ENCODE peak calls at places on chromosome 7, in five cellular contexts. B is T-helper 2 cell, F is upper lobe of right lung, Z is KG1, R is H54. W is an unnamed sample.

GRCh38 chr7:157709531-157710251 is 372.9 kb downstream of the DNAJB6 start:
- DNase-seq in F (peak), Z (no peak), B (no peak), R (no peak), W (no peak)

GRCh38 chr7:117399820-117400422 is 27.4 kb downstream of the ASZ1 start:
- DNase-seq in Z (no peak), F (no peak), R (no peak), B (no peak), W (peak)

GRCh38 chr7:116689787-116690186 is 17.8 kb downstream of the MET start:
- DNase-seq in F (peak), R (no peak), B (no peak), Z (no peak), W (no peak)

GRCh38 chr7:73626814-73627213 is 2.5 kb upstream of the MLXIPL start:
- DNase-seq in R (no peak), F (no peak), Z (no peak), B (no peak), W (peak)

GRCh38 chr7:99997545-99998137 is 17.8 kb upstream of the ZKSCAN1 start:
- DNase-seq in F (peak), R (no peak), B (peak), Z (no peak), W (no peak)

GRCh38 chr7:1246871-1247526 is 14.3 kb downstream of the UNCX start:
- DNase-seq in R (no peak), F (no peak), Z (no peak), B (no peak), W (no peak)

GRCh38 chr7:155203882-155204691 is 93.6 kb upstream of the INSIG1 start:
- DNase-seq in R (no peak), F (no peak), B (no peak), Z (no peak), W (no peak)

GRCh38 chr7:104627516-104627915 is 299.1 kb downstream of the LHFPL3 start:
- DNase-seq in B (no peak), R (no peak), F (no peak), Z (no peak), W (peak)

GRCh38 chr7:87058739-87059524 is 522 bp downstream of the ELAPOR2 start:
- DNase-seq in Z (no peak), F (peak), B (peak), R (no peak), W (peak)

GRCh38 chr7:133230591-133231194 is 22.2 kb upstream of the EXOC4 start:
- DNase-seq in F (no peak), R (peak), B (peak), Z (peak), W (peak)

GRCh38 chr7:127635659-127636285 is 16.2 kb upstream of the SND1 start:
- DNase-seq in R (no peak), B (no peak), F (no peak), Z (no peak), W (no peak)

GRCh38 chr7:12643001-12643400 is 44.4 kb upstream of the ARL4A start:
- DNase-seq in B (no peak), Z (no peak), F (no peak), R (no peak), W (no peak)

GRCh38 chr7:28840515-28841125 is 117.5 kb downstream of the TRIL start:
- DNase-seq in F (no peak), B (no peak), R (no peak), Z (no peak), W (peak)

GRCh38 chr7:67937717-67938191 is 941.1 kb downstream of the TYW1 start:
- DNase-seq in B (no peak), F (no peak), Z (no peak), R (peak), W (no peak)

GRCh38 chr7:134452419-134452827 is 6.5 kb downstream of the AKR1B1 start:
- DNase-seq in Z (no peak), R (no peak), F (no peak), B (no peak), W (peak)

GRCh38 chr7:151687523-151688235 is 168.0 kb upstream of the RHEB start:
- DNase-seq in Z (no peak), R (peak), B (no peak), F (peak), W (peak)

GRCh38 chr7:130129099-130129498 is 58.8 kb downstream of the KLHDC10 start:
- DNase-seq in B (no peak), R (no peak), F (no peak), Z (no peak), W (no peak)

GRCh38 chr7:158026636-158027265 is 560.9 kb downstream of the PTPRN2 start:
- DNase-seq in Z (no peak), F (peak), R (no peak), B (no peak), W (no peak)

GRCh38 chr7:6423942-6424701 is 23.6 kb downstream of the DAGLB start:
- DNase-seq in Z (no peak), B (no peak), F (peak), R (peak), W (no peak)

GRCh38 chr7:40701836-40702551 is 567.2 kb downstream of the SUGCT start:
- DNase-seq in F (no peak), B (no peak), R (no peak), Z (no peak), W (no peak)

GRCh38 chr7:69177941-69178494 is 420.3 kb upstream of the AUTS2 start:
- DNase-seq in R (no peak), F (no peak), B (no peak), Z (no peak), W (no peak)

GRCh38 chr7:95324396-95324795 is at the start of gene PON1:
- DNase-seq in F (no peak), Z (no peak), R (no peak), B (no peak), W (no peak)

GRCh38 chr7:116353614-116354013 is 143.3 kb downstream of the TES start:
- DNase-seq in B (no peak), Z (no peak), R (no peak), F (no peak), W (peak)

GRCh38 chr7:141701489-141702046 is 398 bp downstream of the DENND11 start:
- DNase-seq in B (peak), Z (no peak), F (peak), R (peak), W (peak)

GRCh38 chr7:135389971-135390370 is 119.9 kb downstream of the CNOT4 start:
- DNase-seq in R (no peak), F (no peak), Z (no peak), B (no peak), W (no peak)

GRCh38 chr7:105788356-105788755 is 88.0 kb downstream of the ATXN7L1 start:
- DNase-seq in Z (no peak), B (no peak), F (no peak), R (no peak), W (no peak)

GRCh38 chr7:51187941-51188340 is 128.7 kb downstream of the COBL start:
- DNase-seq in R (no peak), B (no peak), Z (no peak), F (no peak), W (peak)

GRCh38 chr7:138608292-138608691 is 92.9 kb downstream of the SVOPL start:
- DNase-seq in R (no peak), Z (no peak), B (no peak), F (no peak), W (peak)

GRCh38 chr7:158097511-158098124 is 490.0 kb downstream of the PTPRN2 start:
- DNase-seq in R (no peak), B (no peak), Z (no peak), F (peak), W (no peak)

GRCh38 chr7:140005754-140006503 is 56.8 kb downstream of the PARP12 start:
- DNase-seq in Z (no peak), F (peak), B (no peak), R (peak), W (peak)

GRCh38 chr7:3805151-3805550 is 504.1 kb downstream of the SDK1 start:
- DNase-seq in Z (no peak), R (peak), F (no peak), B (no peak), W (peak)

W was measured in myocyte.